ENCODE peak calls at places on chromosomes 13 and 19, in five cellular contexts. R is body of pancreas, T is brain microvascular endothelial cell, M is tibial nerve, O is tibial artery. V is an unnamed sample.

GRCh38 chr19:45211751-45212381 is 33.3 kb downstream of the BLOC1S3 start:
- DNase-seq in T (no peak), R (peak; percentile 70), O (no peak), M (no peak), V (no peak)

GRCh38 chr13:112450118-112450517 is 74.0 kb downstream of the SPACA7 start:
- DNase-seq in R (no peak), M (no peak), O (no peak), T (no peak), V (no peak)

GRCh38 chr19:10694706-10695105 is 6.5 kb upstream of the QTRT1 start:
- DNase-seq in O (no peak), R (no peak), M (no peak), T (no peak), V (no peak)

GRCh38 chr19:28168557-28168956 is 1044.4 kb downstream of the UQCRFS1 start:
- DNase-seq in O (no peak), R (no peak), T (no peak), M (no peak), V (no peak)

GRCh38 chr19:57560049-57560491 is 407 bp upstream of the ZNF550 start:
- DNase-seq in M (no peak), O (no peak), R (no peak), T (peak; percentile 71), V (peak; percentile 22)

GRCh38 chr13:100941377-100941776 is 266.8 kb upstream of the TMTC4 start:
- DNase-seq in R (no peak), O (no peak), M (no peak), T (no peak), V (no peak)

GRCh38 chr13:49858183-49858856 is 65.8 kb upstream of the KPNA3 start:
- DNase-seq in O (no peak), M (no peak), R (peak; percentile 27), T (peak; percentile 95), V (no peak)

GRCh38 chr13:51523082-51523518 is 61.2 kb upstream of the WDFY2 start:
- DNase-seq in M (no peak), O (peak; percentile 39), R (no peak), T (no peak), V (no peak)

GRCh38 chr13:106450991-106451390 is 84.5 kb downstream of the EFNB2 start:
- DNase-seq in O (no peak), R (no peak), M (no peak), T (no peak), V (no peak)

GRCh38 chr19:13968999-13969398 is 16.7 kb downstream of the DCAF15 start:
- DNase-seq in R (no peak), O (no peak), T (no peak), M (no peak), V (no peak)

GRCh38 chr19:13966684-13967128 is 14.4 kb downstream of the DCAF15 start:
- DNase-seq in R (no peak), T (no peak), M (no peak), O (no peak), V (no peak)

GRCh38 chr19:13968383-13968935 is 16.1 kb downstream of the DCAF15 start:
- DNase-seq in T (no peak), M (no peak), R (no peak), O (no peak), V (no peak)

GRCh38 chr19:13972368-13973155 is 20.3 kb downstream of the DCAF15 start:
- DNase-seq in T (no peak), M (no peak), O (no peak), R (no peak), V (no peak)

GRCh38 chr19:13969897-13970296 is 17.6 kb downstream of the DCAF15 start:
- DNase-seq in M (no peak), O (no peak), R (no peak), T (no peak), V (no peak)
- H3K36me3 ChIP-seq in M (peaks cover 24% of the 10 kb centered on the region), O (peaks cover 91% of the 10 kb centered on the region), R (peaks cover 28% of the 10 kb centered on the region), T (peaks cover 31% of the 10 kb centered on the region), V (peaks cover 2% of the 10 kb centered on the region)

DNA sequence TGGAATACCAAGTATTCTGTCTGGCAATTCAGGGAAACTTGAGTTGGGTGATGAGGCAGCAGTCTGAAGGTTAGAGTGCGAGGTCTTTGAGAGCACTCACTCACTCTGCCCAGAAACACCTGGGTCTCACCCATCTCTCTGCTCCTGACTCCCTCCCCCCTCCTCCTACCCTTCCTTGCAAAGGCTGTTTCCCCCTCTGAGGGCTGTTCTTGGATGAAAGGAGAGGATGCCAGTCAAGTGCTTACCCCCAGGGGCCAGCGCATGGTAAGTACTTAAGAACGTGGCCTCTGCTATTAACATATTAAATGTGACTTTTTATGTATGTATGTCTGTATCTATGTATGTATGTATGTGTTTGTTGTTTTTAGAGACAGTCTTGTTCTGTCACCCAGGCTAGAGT is 22.5 kb downstream of the SIPA1L3 start:
- DNase-seq in T (no peak), O (no peak), M (no peak), R (no peak), V (no peak)
- TF ChIP-seq CTCF in T (peak; percentile 31), O (no peak), M (no peak), R (no peak), V (no peak)

GRCh38 chr19:16326401-16327130 is 1.9 kb downstream of the KLF2 start:
- DNase-seq in M (no peak), T (no peak), O (no peak), R (no peak), V (peak; percentile 56)

GRCh38 chr19:16327131-16327450 is 2.5 kb downstream of the KLF2 start:
- DNase-seq in T (no peak), R (no peak), M (no peak), O (no peak), V (no peak)

GRCh38 chr19:16324384-16325160 is at the start of gene KLF2:
- DNase-seq in M (peak; percentile 90), O (peak; percentile 89), T (peak; percentile 90), R (peak; percentile 89), V (peak; percentile 93)

GRCh38 chr19:16325161-16325527 is 518 bp downstream of the KLF2 start:
- DNase-seq in T (no peak), R (peak; percentile 38), M (no peak), O (no peak), V (peak; percentile 50)

DNA sequence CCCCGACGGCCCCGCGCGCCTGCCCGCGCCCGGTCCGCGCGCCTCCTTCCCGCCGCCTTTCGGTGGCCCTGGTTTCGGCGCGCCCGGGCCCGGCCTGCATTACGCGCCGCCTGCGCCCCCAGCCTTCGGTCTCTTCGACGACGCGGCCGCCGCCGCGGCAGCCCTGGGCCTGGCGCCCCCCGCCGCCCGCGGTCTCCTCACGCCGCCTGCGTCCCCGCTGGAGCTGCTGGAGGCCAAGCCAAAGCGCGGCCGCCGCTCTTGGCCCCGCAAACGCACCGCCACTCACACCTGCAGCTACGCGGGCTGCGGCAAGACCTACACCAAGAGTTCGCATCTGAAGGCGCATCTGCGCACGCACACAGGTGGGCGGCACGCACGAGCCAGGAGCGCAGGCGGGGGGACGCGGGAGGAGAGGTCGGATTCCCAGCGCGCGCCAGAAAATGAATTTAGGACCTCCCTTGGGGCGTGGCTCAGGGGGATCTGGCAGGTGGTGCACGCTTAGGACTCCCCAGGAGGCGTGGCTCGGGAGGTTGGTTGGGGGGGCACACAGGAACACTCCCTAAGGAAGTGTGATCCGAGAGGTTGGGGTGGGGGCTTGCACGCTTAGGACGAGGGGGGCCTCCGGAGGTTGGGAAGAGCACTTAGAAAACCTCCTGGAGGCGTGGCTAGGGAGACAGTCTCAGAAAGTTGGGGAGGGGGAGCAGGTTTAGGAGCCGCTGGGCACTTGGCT is 1.2 kb downstream of the KLF2 start:
- DNase-seq in M (no peak), R (peak; percentile 22), T (no peak), O (no peak), V (peak; percentile 52)
- H3K4me3 ChIP-seq in M (peak overlapping the region; percentile 61), R (no peak overlapping the region), T (peak overlapping the region; percentile 83), O (peak overlapping the region; percentile 99), V (peak overlapping the region; percentile 70)

DNA sequence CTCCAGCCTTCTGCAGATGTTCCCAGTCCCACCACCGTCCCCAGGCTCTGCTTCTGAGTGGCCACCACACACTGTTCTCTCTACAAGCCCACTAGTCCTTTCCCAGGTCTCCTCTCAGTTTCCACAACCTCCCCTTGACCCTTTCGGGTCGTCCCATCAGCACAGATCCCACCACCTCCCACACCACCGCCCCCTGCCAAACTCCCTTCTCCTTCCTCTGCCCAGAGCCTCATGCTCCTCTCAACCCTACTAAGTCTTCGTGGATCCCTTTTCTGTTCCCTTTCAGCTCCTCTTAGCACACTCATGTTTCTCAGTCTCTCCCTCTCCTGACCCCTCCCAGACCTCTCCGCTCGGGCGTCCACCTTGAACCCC is 1.9 kb downstream of the NAPA start:
- DNase-seq in R (no peak), O (no peak), M (no peak), T (no peak), V (no peak)
- H3K36me3 ChIP-seq in R (no peaks in the 10 kb centered on the region), O (no peaks in the 10 kb centered on the region), M (no peaks in the 10 kb centered on the region), T (peaks cover 3% of the 10 kb centered on the region), V (peaks cover 16% of the 10 kb centered on the region)

DNA sequence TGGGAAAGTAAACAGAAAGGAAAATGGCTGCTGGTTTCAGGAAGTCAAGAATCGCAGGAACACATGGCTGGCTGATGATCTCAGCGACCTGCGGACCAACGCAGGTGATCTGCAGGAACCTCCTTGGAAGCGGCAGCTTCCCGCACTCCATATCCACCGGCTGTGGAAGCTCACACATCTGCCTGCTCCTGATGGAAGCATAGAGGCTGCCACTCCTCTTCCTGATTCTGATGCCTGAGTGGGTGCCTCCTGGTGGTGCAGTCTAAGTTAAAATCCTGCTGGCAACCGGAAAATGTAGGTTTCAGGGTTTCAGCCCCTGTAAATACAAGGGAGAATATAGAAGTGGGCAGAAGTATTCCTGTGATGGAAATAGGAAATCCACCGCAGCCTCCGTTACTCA is 75.5 kb downstream of the TNFSF13B start:
- DNase-seq in M (no peak), T (no peak), O (no peak), R (no peak), V (no peak)
- TF ChIP-seq CTCF in M (no peak), T (peak; percentile 27), O (no peak), R (no peak), V (no peak)

GRCh38 chr13:40779796-40780285 is 8.9 kb upstream of the MRPS31 start:
- DNase-seq in T (no peak), O (no peak), R (no peak), M (no peak), V (no peak)

GRCh38 chr13:40777957-40778235 is 6.9 kb upstream of the MRPS31 start:
- DNase-seq in R (no peak), M (no peak), O (no peak), T (no peak), V (no peak)

GRCh38 chr13:40780822-40781401 is 8.5 kb upstream of the SLC25A15 start:
- DNase-seq in R (no peak), O (no peak), M (no peak), T (peak; percentile 57), V (no peak)

GRCh38 chr13:40777166-40777956 is 6.4 kb upstream of the MRPS31 start:
- DNase-seq in O (no peak), R (peak; percentile 40), M (peak; percentile 64), T (peak; percentile 54), V (peak; percentile 45)

GRCh38 chr13:40779049-40779448 is 8.1 kb upstream of the MRPS31 start:
- DNase-seq in R (no peak), M (no peak), O (no peak), T (no peak), V (no peak)
- H3K4me3 ChIP-seq in R (no peak overlapping the region), M (no peak overlapping the region), O (no peak overlapping the region), T (no peak overlapping the region), V (no peak overlapping the region)

GRCh38 chr19:19630062-19630414 is 2.0 kb upstream of the LPAR2 start:
- DNase-seq in T (no peak), R (no peak), M (no peak), O (no peak), V (no peak)
- H3K36me3 ChIP-seq in T (peaks cover 16% of the 10 kb centered on the region), R (no peaks in the 10 kb centered on the region), M (no peaks in the 10 kb centered on the region), O (peaks cover 28% of the 10 kb centered on the region), V (peaks cover 34% of the 10 kb centered on the region)

V was measured in GM06990.